ENCODE peak calls at places on chromosomes 1 and 21, in four cellular contexts. N is brain microvascular endothelial cell, Q is upper lobe of right lung, X is body of pancreas. Y is an unnamed sample.

GRCh38 chr1:6414443-6414844 is 5.3 kb downstream of the HES2 start:
- DNase-seq in N (no peak), X (peak; percentile 33), Q (no peak), Y (peak; percentile 18)

GRCh38 chr1:211476200-211476849 is 15.6 kb downstream of the RD3 start:
- DNase-seq in Q (no peak), X (peak; percentile 81), N (peak; percentile 78), Y (peak; percentile 77)

GRCh38 chr21:38504056-38504455 is 5.8 kb upstream of the ERG start:
- DNase-seq in Q (no peak), N (no peak), X (no peak), Y (no peak)

GRCh38 chr1:203304391-203304918 is 864 bp upstream of the BTG2 start:
- DNase-seq in Q (peak; percentile 56), N (no peak), X (no peak), Y (no peak)

GRCh38 chr1:87717167-87717670 is 388.5 kb downstream of the LMO4 start:
- DNase-seq in N (no peak), X (no peak), Q (no peak), Y (no peak)

GRCh38 chr1:243850013-243850367 is at the start of gene AKT3:
- DNase-seq in Q (peak; percentile 89), N (no peak), X (peak; percentile 75), Y (no peak)

GRCh38 chr1:115450641-115451040 is 112.6 kb upstream of the NGF start:
- DNase-seq in X (no peak), N (no peak), Q (no peak), Y (peak; percentile 60)

GRCh38 chr1:58718435-58718834 is 18.6 kb upstream of the MYSM1 start:
- DNase-seq in Q (no peak), N (no peak), X (no peak), Y (no peak)

GRCh38 chr1:243420369-243420768 is 164.5 kb downstream of the SDCCAG8 start:
- DNase-seq in Q (no peak), X (no peak), N (no peak), Y (no peak)

GRCh38 chr1:15418811-15419515 is 9.3 kb downstream of the EFHD2 start:
- DNase-seq in X (peak; percentile 80), N (peak; percentile 27), Q (no peak), Y (peak; percentile 92)
- H3K27ac ChIP-seq in X (peak overlapping the region; percentile 12), N (no peak overlapping the region), Q (no peak overlapping the region), Y (peak overlapping the region; percentile 63)

DNA sequence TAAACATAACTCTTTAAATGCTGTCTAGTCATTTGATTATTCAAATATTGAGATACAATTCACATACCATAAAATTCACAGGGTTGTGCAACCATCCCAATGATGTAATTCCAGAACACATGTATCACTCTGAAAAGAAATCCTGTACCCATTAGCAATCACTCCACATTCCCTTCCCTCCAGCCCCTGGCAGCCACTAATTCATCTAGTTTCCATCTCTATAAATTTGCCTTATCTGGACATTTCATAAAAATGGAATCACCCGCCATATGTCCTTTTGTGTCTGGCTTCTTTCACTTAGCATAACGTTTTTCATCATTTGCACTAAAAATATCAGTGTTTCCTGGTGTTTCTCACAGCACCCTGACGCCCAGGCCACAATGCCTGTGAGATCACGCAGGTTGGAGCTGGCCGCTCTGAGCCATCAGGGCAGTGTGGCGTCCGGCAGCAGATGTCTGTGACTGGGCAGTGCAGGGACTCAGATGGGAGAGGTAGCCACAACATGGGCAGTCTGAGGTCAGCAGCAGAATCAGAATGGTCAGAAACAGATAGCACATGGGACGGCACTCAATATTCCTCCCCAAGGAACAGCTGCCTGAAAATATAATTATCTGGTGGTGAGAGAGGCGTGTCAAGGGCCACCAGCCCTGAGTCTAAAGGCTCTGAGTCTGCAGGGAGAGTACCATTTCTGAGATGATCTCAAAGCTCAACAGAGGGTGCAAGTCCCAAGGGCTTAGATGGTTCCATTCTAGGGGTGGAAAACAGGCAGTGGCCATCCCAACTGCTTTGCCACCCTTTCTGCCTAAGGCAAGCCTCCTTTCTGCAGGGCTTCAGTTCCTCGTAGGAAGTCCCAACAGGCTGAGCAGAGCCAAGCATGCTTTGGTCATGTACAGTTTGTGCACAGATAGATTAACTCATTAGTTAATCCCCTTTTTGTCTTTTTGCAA is 129.4 kb upstream of the EDN2 start:
- DNase-seq in Q (no peak), X (no peak), N (peak; percentile 43), Y (no peak)
- H3K4me3 ChIP-seq in Q (no peak overlapping the region), X (no peak overlapping the region), N (no peak overlapping the region), Y (no peak overlapping the region)

DNA sequence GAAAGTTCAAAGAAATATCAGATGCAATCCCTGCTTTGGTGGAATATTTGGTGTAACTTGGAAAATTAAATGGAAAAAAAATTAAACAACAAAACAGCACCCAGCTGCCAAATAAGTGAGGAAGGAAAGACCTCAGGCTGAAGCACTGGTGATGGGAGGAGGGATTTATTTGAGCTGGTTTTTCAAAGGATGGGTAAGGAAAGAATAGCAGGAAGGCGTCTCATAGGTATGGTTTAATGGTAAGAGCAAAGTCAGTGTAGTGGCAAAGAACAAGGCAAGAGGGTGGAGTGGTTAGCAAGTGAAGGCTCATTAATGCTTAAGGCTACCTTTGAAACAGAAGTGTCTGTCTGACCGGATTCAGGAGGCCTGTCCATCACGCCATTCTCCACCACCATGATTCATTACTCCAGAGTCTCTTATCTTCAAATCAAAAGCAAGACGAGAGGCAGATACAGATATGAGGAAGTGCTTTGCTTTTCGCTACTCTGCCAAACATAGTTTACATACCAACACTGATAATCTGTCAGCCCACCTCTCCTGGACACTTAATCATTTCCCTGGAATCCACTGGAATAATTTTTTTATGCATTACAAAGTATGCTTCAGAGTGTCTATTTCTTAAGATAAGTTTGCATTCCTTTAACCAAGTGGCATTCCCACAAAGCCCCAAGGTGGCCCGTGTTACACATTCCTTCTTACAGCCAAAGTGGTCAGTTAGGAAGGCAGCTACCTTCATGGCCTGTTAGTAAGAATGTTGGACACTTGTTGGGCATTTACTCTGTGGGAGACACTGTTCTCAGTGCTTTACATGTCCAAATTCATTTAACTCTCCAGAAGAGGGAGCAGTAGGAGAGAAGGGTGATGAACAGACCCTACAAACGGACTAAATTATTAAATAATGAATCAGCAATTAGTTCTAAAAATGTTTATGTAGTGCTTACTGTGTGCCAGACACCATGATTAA is 146.6 kb downstream of the ROR1 start:
- DNase-seq in X (no peak), Q (no peak), N (peak; percentile 96), Y (no peak)
- TF ChIP-seq CTCF in X (peak; percentile 23), Q (peak; percentile 25), N (peak; percentile 55), Y (no peak)

DNA sequence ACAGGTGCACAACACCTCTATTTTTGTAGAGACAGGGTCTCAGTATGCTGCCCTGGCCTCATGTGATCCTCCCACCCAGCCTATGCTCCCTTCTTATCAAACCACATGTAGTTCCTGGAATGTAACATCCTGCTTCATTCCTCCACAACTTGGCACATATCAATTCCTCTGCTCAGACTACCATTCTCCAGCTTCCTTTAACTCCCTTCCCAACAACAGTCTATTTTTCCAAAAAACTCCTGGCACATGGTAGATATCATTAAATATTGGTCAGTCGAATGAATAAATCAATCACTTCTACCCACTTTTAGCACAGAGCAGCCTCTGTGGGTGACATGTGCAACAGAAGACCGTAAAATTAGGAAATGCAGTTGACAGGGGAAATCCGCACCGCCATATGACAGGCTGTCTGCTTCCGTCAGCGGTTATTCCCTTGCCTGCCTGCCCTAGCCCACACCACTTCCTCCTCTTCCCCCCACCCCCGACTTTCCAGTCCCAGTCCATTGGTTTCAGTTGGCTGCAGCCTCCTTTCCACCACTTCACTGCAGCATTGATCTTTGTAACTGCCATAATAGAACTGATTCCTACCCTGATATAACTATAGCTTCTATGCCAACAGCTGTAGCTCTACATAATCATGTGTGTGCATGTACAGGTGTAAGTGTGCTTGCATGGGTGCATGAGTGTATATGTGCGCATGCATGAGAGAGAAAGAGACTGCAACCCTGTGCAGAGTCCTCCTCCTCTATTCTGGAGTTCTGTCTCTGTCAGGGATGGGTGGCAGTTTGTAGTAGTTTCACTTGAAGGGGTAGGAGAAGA is 6.8 kb upstream of the AKR1A1 start:
- DNase-seq in Q (peak; percentile 78), N (no peak), X (peak; percentile 37), Y (peak; percentile 48)
- H3K27ac ChIP-seq in Q (peak overlapping the region; percentile 55), N (no peak overlapping the region), X (no peak overlapping the region), Y (no peak overlapping the region)

Y was measured in thyroid gland.